ENCODE peak calls at places on chromosomes 3 and 15, in seven cellular contexts. One of them, this sample, is unnamed.

GRCh38 chr3:140896997-140897396 is 44.6 kb upstream of the SLC25A36 start:
- DNase-seq in IMR-90: no peak
- DNase-seq in mesendoderm: no peak
- DNase-seq in H1: no peak
- DNase-seq in mesenchymal stem cell: no peak
- DNase-seq in neuronal stem cell: no peak
- DNase-seq in H9: no peak
- DNase-seq in this sample: no peak

GRCh38 chr3:25452185-25452584 is 24.1 kb downstream of the RARB start:
- DNase-seq in mesendoderm: no peak
- DNase-seq in H9: no peak
- DNase-seq in neuronal stem cell: no peak
- DNase-seq in IMR-90: no peak
- DNase-seq in H1: no peak
- DNase-seq in mesenchymal stem cell: no peak
- DNase-seq in this sample: no peak

GRCh38 chr15:58474741-58475323 is 43.0 kb downstream of the LIPC start:
- DNase-seq in mesenchymal stem cell: no peak
- DNase-seq in H9: no peak
- DNase-seq in IMR-90: no peak
- DNase-seq in H1: no peak
- DNase-seq in mesendoderm: no peak
- DNase-seq in neuronal stem cell: no peak
- DNase-seq in this sample: no peak

GRCh38 chr15:70053703-70054229 is 44.0 kb downstream of the TLE3 start:
- DNase-seq in mesenchymal stem cell: no peak
- DNase-seq in H9: no peak
- DNase-seq in IMR-90: no peak
- DNase-seq in mesendoderm: no peak
- DNase-seq in neuronal stem cell: no peak
- DNase-seq in H1: no peak
- DNase-seq in this sample: no peak

GRCh38 chr3:46239301-46239938 is 2.8 kb upstream of the CCR3 start:
- DNase-seq in H1: no peak
- DNase-seq in neuronal stem cell: no peak
- DNase-seq in mesendoderm: no peak
- DNase-seq in H9: peak
- DNase-seq in mesenchymal stem cell: no peak
- DNase-seq in IMR-90: no peak
- DNase-seq in this sample: peak

GRCh38 chr3:94291686-94292085 is 228.8 kb downstream of the NSUN3 start:
- DNase-seq in H1: no peak
- DNase-seq in mesendoderm: no peak
- DNase-seq in IMR-90: no peak
- DNase-seq in H9: no peak
- DNase-seq in mesenchymal stem cell: no peak
- DNase-seq in neuronal stem cell: no peak
- DNase-seq in this sample: no peak

GRCh38 chr3:158495503-158495902 is 75.5 kb upstream of the MLF1 start:
- DNase-seq in mesenchymal stem cell: no peak
- DNase-seq in H1: no peak
- DNase-seq in H9: no peak
- DNase-seq in neuronal stem cell: no peak
- DNase-seq in mesendoderm: no peak
- DNase-seq in IMR-90: no peak
- DNase-seq in this sample: no peak

GRCh38 chr15:53844634-53845033 is 85.2 kb upstream of the WDR72 start:
- DNase-seq in IMR-90: no peak
- DNase-seq in mesenchymal stem cell: no peak
- DNase-seq in mesendoderm: no peak
- DNase-seq in H9: no peak
- DNase-seq in H1: no peak
- DNase-seq in neuronal stem cell: no peak
- DNase-seq in this sample: peak

GRCh38 chr3:195462308-195462610 is 19.4 kb upstream of the ACAP2 start:
- DNase-seq in H1: no peak
- DNase-seq in mesenchymal stem cell: no peak
- DNase-seq in neuronal stem cell: no peak
- DNase-seq in IMR-90: no peak
- DNase-seq in mesendoderm: no peak
- DNase-seq in H9: no peak
- DNase-seq in this sample: no peak

GRCh38 chr3:170117134-170117533 is 64.4 kb downstream of the PHC3 start:
- DNase-seq in H1: no peak
- DNase-seq in neuronal stem cell: no peak
- DNase-seq in IMR-90: no peak
- DNase-seq in H9: no peak
- DNase-seq in mesendoderm: peak
- DNase-seq in mesenchymal stem cell: peak
- DNase-seq in this sample: peak

GRCh38 chr3:157159037-157159761 is 748 bp downstream of the CCNL1 start:
- DNase-seq in IMR-90: peak
- DNase-seq in H9: peak
- DNase-seq in H1: peak
- DNase-seq in mesenchymal stem cell: no peak
- DNase-seq in neuronal stem cell: peak
- DNase-seq in mesendoderm: peak
- DNase-seq in this sample: peak

GRCh38 chr3:181326637-181327223 is 337.2 kb upstream of the DNAJC19 start:
- DNase-seq in H1: no peak
- DNase-seq in H9: no peak
- DNase-seq in mesendoderm: peak
- DNase-seq in IMR-90: no peak
- DNase-seq in neuronal stem cell: peak
- DNase-seq in mesenchymal stem cell: no peak
- DNase-seq in this sample: no peak

GRCh38 chr3:168807426-168807825 is 711.7 kb upstream of the GOLIM4 start:
- DNase-seq in H9: peak
- DNase-seq in mesendoderm: peak
- DNase-seq in neuronal stem cell: peak
- DNase-seq in mesenchymal stem cell: no peak
- DNase-seq in IMR-90: no peak
- DNase-seq in H1: no peak
- DNase-seq in this sample: no peak

GRCh38 chr15:57358611-57359010 is 17.7 kb upstream of the CGNL1 start:
- DNase-seq in mesendoderm: no peak
- DNase-seq in H9: no peak
- DNase-seq in mesenchymal stem cell: no peak
- DNase-seq in H1: no peak
- DNase-seq in IMR-90: no peak
- DNase-seq in neuronal stem cell: no peak
- DNase-seq in this sample: no peak

GRCh38 chr15:66619152-66619903 is 53.5 kb upstream of the LCTL start:
- DNase-seq in neuronal stem cell: peak
- DNase-seq in H9: peak
- DNase-seq in mesenchymal stem cell: peak
- DNase-seq in mesendoderm: peak
- DNase-seq in H1: peak
- DNase-seq in IMR-90: peak
- DNase-seq in this sample: peak

GRCh38 chr15:36133686-36134085 is 445.7 kb upstream of the CDIN1 start:
- DNase-seq in mesenchymal stem cell: peak
- DNase-seq in H9: no peak
- DNase-seq in neuronal stem cell: no peak
- DNase-seq in IMR-90: peak
- DNase-seq in H1: no peak
- DNase-seq in mesendoderm: no peak
- DNase-seq in this sample: no peak

GRCh38 chr3:18216996-18217395 is 208.1 kb downstream of the SATB1 start:
- DNase-seq in IMR-90: no peak
- DNase-seq in mesenchymal stem cell: no peak
- DNase-seq in H1: no peak
- DNase-seq in mesendoderm: no peak
- DNase-seq in H9: no peak
- DNase-seq in neuronal stem cell: no peak
- DNase-seq in this sample: no peak

GRCh38 chr15:91522609-91523332 is 330.7 kb upstream of the SLCO3A1 start:
- DNase-seq in H1: no peak
- DNase-seq in neuronal stem cell: no peak
- DNase-seq in H9: no peak
- DNase-seq in IMR-90: peak
- DNase-seq in mesendoderm: peak
- DNase-seq in mesenchymal stem cell: no peak
- DNase-seq in this sample: no peak

GRCh38 chr15:63504979-63505841 is 817 bp downstream of the USP3 start:
- DNase-seq in neuronal stem cell: peak
- DNase-seq in IMR-90: peak
- DNase-seq in mesenchymal stem cell: peak
- DNase-seq in mesendoderm: peak
- DNase-seq in H9: peak
- DNase-seq in H1: peak
- DNase-seq in this sample: peak

GRCh38 chr15:93467327-93467726 is 378.3 kb upstream of the RGMA start:
- DNase-seq in H1: no peak
- DNase-seq in mesenchymal stem cell: no peak
- DNase-seq in mesendoderm: peak
- DNase-seq in H9: no peak
- DNase-seq in neuronal stem cell: no peak
- DNase-seq in IMR-90: no peak
- DNase-seq in this sample: no peak

DNA sequence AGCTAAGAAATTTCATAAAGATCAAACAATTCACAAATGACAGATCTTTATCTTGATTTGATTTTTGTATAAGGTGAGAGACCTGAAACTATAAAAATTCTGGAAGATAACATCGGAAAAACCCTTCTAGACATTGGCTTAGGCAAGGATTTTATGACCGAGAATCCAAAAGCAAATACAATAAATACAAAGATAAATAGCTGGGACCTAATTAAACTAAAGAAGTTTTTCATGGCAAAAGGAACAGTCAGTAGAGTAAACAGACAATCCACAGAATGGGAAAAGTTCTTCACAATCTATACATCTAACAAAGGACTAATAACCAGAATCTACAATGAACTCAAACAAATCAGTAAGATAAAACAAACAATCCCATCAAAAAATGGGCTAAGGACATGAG is 116.9 kb upstream of the BCHE start:
- DNase-seq in H1: no peak
- DNase-seq in mesendoderm: no peak
- DNase-seq in H9: no peak
- DNase-seq in IMR-90: no peak
- DNase-seq in neuronal stem cell: no peak
- DNase-seq in mesenchymal stem cell: no peak
- DNase-seq in this sample: no peak
- H2BK120ac ChIP-seq in H1: no peak
- H2BK120ac ChIP-seq in mesendoderm: no peak
- H2BK120ac ChIP-seq in H9: no peak
- H2BK120ac ChIP-seq in IMR-90: no peak
- H2BK120ac ChIP-seq in neuronal stem cell: no peak
- H2BK120ac ChIP-seq in mesenchymal stem cell: no peak
- H2BK120ac ChIP-seq in this sample: no peak

GRCh38 chr3:12279591-12280326 is 9.1 kb upstream of the PPARG start:
- DNase-seq in H9: no peak
- DNase-seq in neuronal stem cell: no peak
- DNase-seq in IMR-90: no peak
- DNase-seq in H1: no peak
- DNase-seq in mesendoderm: no peak
- DNase-seq in mesenchymal stem cell: no peak
- DNase-seq in this sample: no peak
- H4K8ac ChIP-seq in H9: no peak
- H4K8ac ChIP-seq in neuronal stem cell: no peak
- H4K8ac ChIP-seq in IMR-90: no peak
- H4K8ac ChIP-seq in H1: no peak
- H4K8ac ChIP-seq in mesendoderm: no peak
- H4K8ac ChIP-seq in mesenchymal stem cell: no peak
- H4K8ac ChIP-seq in this sample: no peak

GRCh38 chr3:60856299-60857046 is 394.8 kb downstream of the FHIT start:
- DNase-seq in neuronal stem cell: no peak
- DNase-seq in mesendoderm: no peak
- DNase-seq in mesenchymal stem cell: peak
- DNase-seq in IMR-90: no peak
- DNase-seq in H9: no peak
- DNase-seq in H1: no peak
- DNase-seq in this sample: no peak

GRCh38 chr3:60855250-60855649 is 396.0 kb downstream of the FHIT start:
- DNase-seq in H9: no peak
- DNase-seq in mesendoderm: no peak
- DNase-seq in IMR-90: no peak
- DNase-seq in mesenchymal stem cell: no peak
- DNase-seq in H1: no peak
- DNase-seq in neuronal stem cell: no peak
- DNase-seq in this sample: no peak

GRCh38 chr3:60854762-60855161 is 396.5 kb downstream of the FHIT start:
- DNase-seq in H1: no peak
- DNase-seq in IMR-90: no peak
- DNase-seq in mesenchymal stem cell: peak
- DNase-seq in mesendoderm: no peak
- DNase-seq in H9: no peak
- DNase-seq in neuronal stem cell: no peak
- DNase-seq in this sample: no peak
- H2BK120ac ChIP-seq in H1: no peak
- H2BK120ac ChIP-seq in IMR-90: no peak
- H2BK120ac ChIP-seq in mesenchymal stem cell: no peak
- H2BK120ac ChIP-seq in mesendoderm: no peak
- H2BK120ac ChIP-seq in H9: no peak
- H2BK120ac ChIP-seq in neuronal stem cell: no peak
- H2BK120ac ChIP-seq in this sample: no peak

GRCh38 chr15:98111806-98112205 is 151.3 kb downstream of the ARRDC4 start:
- DNase-seq in IMR-90: no peak
- DNase-seq in neuronal stem cell: no peak
- DNase-seq in mesenchymal stem cell: no peak
- DNase-seq in H1: no peak
- DNase-seq in H9: no peak
- DNase-seq in mesendoderm: no peak
- DNase-seq in this sample: no peak
- H4K8ac ChIP-seq in IMR-90: no peak
- H4K8ac ChIP-seq in neuronal stem cell: no peak
- H4K8ac ChIP-seq in mesenchymal stem cell: no peak
- H4K8ac ChIP-seq in H1: no peak
- H4K8ac ChIP-seq in H9: no peak
- H4K8ac ChIP-seq in mesendoderm: no peak
- H4K8ac ChIP-seq in this sample: no peak

This sample was measured in trophoblast cell.